ENCODE peak calls at places on chromosomes 4 and X, in eight cellular contexts. One of them, this sample, is unnamed.

GRCh38 chrX:1212532-1212931 is at the start of gene CRLF2:
- DNase-seq in OCI-LY7: peak
- DNase-seq in hepatocyte: no peak
- DNase-seq in GM23248: peak
- DNase-seq in SK-N-SH: no peak
- DNase-seq in HCT116: peak
- DNase-seq in PC-3: peak
- DNase-seq in GM23338: no peak
- DNase-seq in this sample: no peak

GRCh38 chr4:83074086-83074704 is 39.2 kb downstream of the COPS4 start:
- DNase-seq in OCI-LY7: peak
- DNase-seq in hepatocyte: peak
- DNase-seq in GM23248: peak
- DNase-seq in SK-N-SH: peak
- DNase-seq in HCT116: peak
- DNase-seq in PC-3: peak
- DNase-seq in GM23338: peak
- DNase-seq in this sample: peak

GRCh38 chrX:552496-552895 is 78.1 kb upstream of the SHOX start:
- DNase-seq in OCI-LY7: no peak
- DNase-seq in hepatocyte: no peak
- DNase-seq in GM23248: no peak
- DNase-seq in SK-N-SH: no peak
- DNase-seq in HCT116: no peak
- DNase-seq in PC-3: no peak
- DNase-seq in GM23338: no peak
- DNase-seq in this sample: no peak

GRCh38 chr4:95105112-95105511 is 347.4 kb downstream of the BMPR1B start:
- DNase-seq in OCI-LY7: no peak
- DNase-seq in hepatocyte: no peak
- DNase-seq in GM23248: no peak
- DNase-seq in SK-N-SH: no peak
- DNase-seq in HCT116: no peak
- DNase-seq in PC-3: no peak
- DNase-seq in GM23338: no peak
- DNase-seq in this sample: no peak

GRCh38 chrX:1323315-1323714 is 13.3 kb upstream of the IL3RA start:
- DNase-seq in OCI-LY7: peak
- DNase-seq in hepatocyte: peak
- DNase-seq in GM23248: peak
- DNase-seq in SK-N-SH: peak
- DNase-seq in HCT116: peak
- DNase-seq in PC-3: peak
- DNase-seq in GM23338: peak
- DNase-seq in this sample: peak

GRCh38 chr4:108155373-108155772 is 13.4 kb downstream of the LEF1 start:
- DNase-seq in OCI-LY7: no peak
- DNase-seq in hepatocyte: peak
- DNase-seq in GM23248: no peak
- DNase-seq in SK-N-SH: no peak
- DNase-seq in HCT116: no peak
- DNase-seq in PC-3: no peak
- DNase-seq in GM23338: peak
- DNase-seq in this sample: peak

GRCh38 chrX:132474522-132474921 is 14.3 kb downstream of the MBNL3 start:
- DNase-seq in OCI-LY7: no peak
- DNase-seq in hepatocyte: no peak
- DNase-seq in GM23248: peak
- DNase-seq in SK-N-SH: no peak
- DNase-seq in HCT116: no peak
- DNase-seq in PC-3: no peak
- DNase-seq in GM23338: no peak
- DNase-seq in this sample: no peak

GRCh38 chrX:21153503-21153902 is 220.7 kb upstream of the CNKSR2 start:
- DNase-seq in OCI-LY7: no peak
- DNase-seq in hepatocyte: peak
- DNase-seq in GM23248: peak
- DNase-seq in SK-N-SH: no peak
- DNase-seq in HCT116: no peak
- DNase-seq in PC-3: no peak
- DNase-seq in GM23338: no peak
- DNase-seq in this sample: no peak

GRCh38 chrX:15576019-15576418 is 24.7 kb downstream of the ACE2 start:
- DNase-seq in OCI-LY7: no peak
- DNase-seq in hepatocyte: peak
- DNase-seq in GM23248: no peak
- DNase-seq in SK-N-SH: no peak
- DNase-seq in HCT116: no peak
- DNase-seq in PC-3: peak
- DNase-seq in GM23338: no peak
- DNase-seq in this sample: peak

GRCh38 chr4:41148292-41148691 is 66.0 kb downstream of the APBB2 start:
- DNase-seq in OCI-LY7: no peak
- DNase-seq in hepatocyte: no peak
- DNase-seq in GM23248: peak
- DNase-seq in SK-N-SH: no peak
- DNase-seq in HCT116: no peak
- DNase-seq in PC-3: no peak
- DNase-seq in GM23338: no peak
- DNase-seq in this sample: no peak

GRCh38 chrX:40171513-40172168 is 73.9 kb upstream of the BCOR start:
- DNase-seq in OCI-LY7: peak
- DNase-seq in hepatocyte: peak
- DNase-seq in GM23248: peak
- DNase-seq in SK-N-SH: no peak
- DNase-seq in HCT116: no peak
- DNase-seq in PC-3: peak
- DNase-seq in GM23338: no peak
- DNase-seq in this sample: peak

GRCh38 chrX:125203737-125204578 is 115.7 kb upstream of the TEX13C start:
- DNase-seq in OCI-LY7: no peak
- DNase-seq in hepatocyte: peak
- DNase-seq in GM23248: peak
- DNase-seq in SK-N-SH: peak
- DNase-seq in HCT116: no peak
- DNase-seq in PC-3: peak
- DNase-seq in GM23338: peak
- DNase-seq in this sample: peak

GRCh38 chrX:29662759-29663503 is 552.4 kb upstream of the MAGEB2 start:
- DNase-seq in OCI-LY7: no peak
- DNase-seq in hepatocyte: peak
- DNase-seq in GM23248: peak
- DNase-seq in SK-N-SH: no peak
- DNase-seq in HCT116: no peak
- DNase-seq in PC-3: peak
- DNase-seq in GM23338: no peak
- DNase-seq in this sample: no peak

GRCh38 chr4:41731569-41731968 is 17.0 kb downstream of the PHOX2B start:
- DNase-seq in OCI-LY7: no peak
- DNase-seq in hepatocyte: no peak
- DNase-seq in GM23248: no peak
- DNase-seq in SK-N-SH: no peak
- DNase-seq in HCT116: no peak
- DNase-seq in PC-3: no peak
- DNase-seq in GM23338: no peak
- DNase-seq in this sample: no peak

GRCh38 chrX:126300401-126300800 is 134.3 kb upstream of the DCAF12L2 start:
- DNase-seq in OCI-LY7: no peak
- DNase-seq in hepatocyte: no peak
- DNase-seq in GM23248: no peak
- DNase-seq in SK-N-SH: no peak
- DNase-seq in HCT116: no peak
- DNase-seq in PC-3: no peak
- DNase-seq in GM23338: no peak
- DNase-seq in this sample: no peak

DNA sequence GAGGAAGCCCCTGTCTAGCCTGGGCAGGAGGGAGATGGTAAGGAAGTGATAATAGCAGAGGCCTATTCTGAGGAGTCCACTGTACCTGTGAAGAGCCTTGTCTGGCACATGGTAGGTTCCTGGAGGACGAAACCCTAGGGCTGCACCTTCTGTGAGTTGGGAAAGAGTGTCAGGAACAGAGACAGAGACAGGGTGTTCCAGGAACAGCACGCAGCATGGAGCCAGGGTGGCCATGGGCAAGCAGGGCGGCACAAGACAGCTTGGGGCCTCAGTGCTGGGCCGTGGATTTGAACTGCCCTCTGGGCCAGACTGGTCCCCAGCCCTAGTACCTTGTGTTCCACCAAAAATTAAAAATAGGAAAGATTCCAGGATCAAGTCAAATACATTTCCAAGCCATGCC is 272.5 kb downstream of the EVC2 start:
- DNase-seq in OCI-LY7: no peak
- DNase-seq in hepatocyte: no peak
- DNase-seq in GM23248: no peak
- DNase-seq in SK-N-SH: no peak
- DNase-seq in HCT116: no peak
- DNase-seq in PC-3: no peak
- DNase-seq in GM23338: no peak
- DNase-seq in this sample: no peak
- TF ChIP-seq EZH2phosphoT487 in OCI-LY7: no peak
- TF ChIP-seq EZH2phosphoT487 in hepatocyte: no peak
- TF ChIP-seq EZH2phosphoT487 in GM23248: no peak
- TF ChIP-seq EZH2phosphoT487 in SK-N-SH: no peak
- TF ChIP-seq EZH2phosphoT487 in HCT116: no peak
- TF ChIP-seq EZH2phosphoT487 in PC-3: no peak
- TF ChIP-seq EZH2phosphoT487 in GM23338: no peak
- TF ChIP-seq EZH2phosphoT487 in this sample: no peak

GRCh38 chrX:110182362-110182761 is 135.5 kb downstream of the AMMECR1 start:
- DNase-seq in OCI-LY7: no peak
- DNase-seq in hepatocyte: no peak
- DNase-seq in GM23248: peak
- DNase-seq in SK-N-SH: no peak
- DNase-seq in HCT116: no peak
- DNase-seq in PC-3: peak
- DNase-seq in GM23338: no peak
- DNase-seq in this sample: no peak
- TF ChIP-seq EZH2phosphoT487 in OCI-LY7: no peak
- TF ChIP-seq EZH2phosphoT487 in hepatocyte: no peak
- TF ChIP-seq EZH2phosphoT487 in GM23248: no peak
- TF ChIP-seq EZH2phosphoT487 in SK-N-SH: no peak
- TF ChIP-seq EZH2phosphoT487 in HCT116: no peak
- TF ChIP-seq EZH2phosphoT487 in PC-3: no peak
- TF ChIP-seq EZH2phosphoT487 in GM23338: no peak
- TF ChIP-seq EZH2phosphoT487 in this sample: no peak

GRCh38 chrX:17020371-17020770 is 73.9 kb downstream of the REPS2 start:
- DNase-seq in OCI-LY7: no peak
- DNase-seq in hepatocyte: no peak
- DNase-seq in GM23248: no peak
- DNase-seq in SK-N-SH: no peak
- DNase-seq in HCT116: no peak
- DNase-seq in PC-3: no peak
- DNase-seq in GM23338: no peak
- DNase-seq in this sample: no peak

GRCh38 chrX:17023670-17024069 is 77.2 kb downstream of the REPS2 start:
- DNase-seq in OCI-LY7: no peak
- DNase-seq in hepatocyte: no peak
- DNase-seq in GM23248: no peak
- DNase-seq in SK-N-SH: no peak
- DNase-seq in HCT116: no peak
- DNase-seq in PC-3: no peak
- DNase-seq in GM23338: no peak
- DNase-seq in this sample: no peak

GRCh38 chrX:17024896-17025295 is 78.4 kb downstream of the REPS2 start:
- DNase-seq in OCI-LY7: peak
- DNase-seq in hepatocyte: peak
- DNase-seq in GM23248: no peak
- DNase-seq in SK-N-SH: peak
- DNase-seq in HCT116: no peak
- DNase-seq in PC-3: no peak
- DNase-seq in GM23338: peak
- DNase-seq in this sample: no peak

GRCh38 chrX:17020828-17021821 is 74.7 kb downstream of the REPS2 start:
- DNase-seq in OCI-LY7: no peak
- DNase-seq in hepatocyte: no peak
- DNase-seq in GM23248: peak
- DNase-seq in SK-N-SH: no peak
- DNase-seq in HCT116: no peak
- DNase-seq in PC-3: no peak
- DNase-seq in GM23338: no peak
- DNase-seq in this sample: no peak

DNA sequence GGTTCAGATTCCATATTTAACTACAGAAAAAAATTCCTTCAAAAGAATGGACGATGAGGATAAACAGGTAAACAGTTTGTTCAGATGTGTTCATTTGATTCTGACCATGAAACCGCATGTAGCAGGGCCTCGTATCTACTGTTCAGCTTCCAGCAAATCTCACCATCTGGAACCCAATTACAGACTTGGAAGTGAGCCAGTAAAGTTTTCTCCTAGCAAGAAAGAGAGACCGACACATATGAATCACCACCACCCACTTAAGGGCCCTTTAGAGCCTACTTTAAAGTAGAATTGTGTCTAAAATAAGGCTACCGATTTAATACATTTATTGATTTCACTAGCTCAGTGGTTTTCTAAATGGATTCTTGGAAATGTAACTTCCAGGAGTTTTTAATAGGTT is 75.7 kb downstream of the REPS2 start:
- DNase-seq in OCI-LY7: no peak
- DNase-seq in hepatocyte: peak
- DNase-seq in GM23248: peak
- DNase-seq in SK-N-SH: no peak
- DNase-seq in HCT116: no peak
- DNase-seq in PC-3: no peak
- DNase-seq in GM23338: no peak
- DNase-seq in this sample: no peak
- TF ChIP-seq EZH2phosphoT487 in OCI-LY7: no peak
- TF ChIP-seq EZH2phosphoT487 in hepatocyte: no peak
- TF ChIP-seq EZH2phosphoT487 in GM23248: no peak
- TF ChIP-seq EZH2phosphoT487 in SK-N-SH: no peak
- TF ChIP-seq EZH2phosphoT487 in HCT116: no peak
- TF ChIP-seq EZH2phosphoT487 in PC-3: no peak
- TF ChIP-seq EZH2phosphoT487 in GM23338: no peak
- TF ChIP-seq EZH2phosphoT487 in this sample: no peak

GRCh38 chr4:143337600-143338287 is 1.1 kb downstream of the GAB1 start:
- DNase-seq in OCI-LY7: peak
- DNase-seq in hepatocyte: peak
- DNase-seq in GM23248: peak
- DNase-seq in SK-N-SH: peak
- DNase-seq in HCT116: no peak
- DNase-seq in PC-3: peak
- DNase-seq in GM23338: peak
- DNase-seq in this sample: peak

GRCh38 chr4:143335979-143336827 is 473 bp upstream of the GAB1 start:
- DNase-seq in OCI-LY7: peak
- DNase-seq in hepatocyte: peak
- DNase-seq in GM23248: peak
- DNase-seq in SK-N-SH: peak
- DNase-seq in HCT116: no peak
- DNase-seq in PC-3: peak
- DNase-seq in GM23338: peak
- DNase-seq in this sample: peak

GRCh38 chr4:143339497-143339896 is 2.8 kb downstream of the GAB1 start:
- DNase-seq in OCI-LY7: no peak
- DNase-seq in hepatocyte: no peak
- DNase-seq in GM23248: no peak
- DNase-seq in SK-N-SH: no peak
- DNase-seq in HCT116: no peak
- DNase-seq in PC-3: no peak
- DNase-seq in GM23338: no peak
- DNase-seq in this sample: no peak

GRCh38 chr4:143338313-143338712 is 1.6 kb downstream of the GAB1 start:
- DNase-seq in OCI-LY7: no peak
- DNase-seq in hepatocyte: no peak
- DNase-seq in GM23248: peak
- DNase-seq in SK-N-SH: no peak
- DNase-seq in HCT116: no peak
- DNase-seq in PC-3: peak
- DNase-seq in GM23338: no peak
- DNase-seq in this sample: no peak

GRCh38 chr4:143336828-143337599 is at the start of gene GAB1:
- DNase-seq in OCI-LY7: peak
- DNase-seq in hepatocyte: peak
- DNase-seq in GM23248: peak
- DNase-seq in SK-N-SH: peak
- DNase-seq in HCT116: no peak
- DNase-seq in PC-3: peak
- DNase-seq in GM23338: peak
- DNase-seq in this sample: peak
- TF ChIP-seq EZH2phosphoT487 in OCI-LY7: no peak
- TF ChIP-seq EZH2phosphoT487 in hepatocyte: no peak
- TF ChIP-seq EZH2phosphoT487 in GM23248: no peak
- TF ChIP-seq EZH2phosphoT487 in SK-N-SH: no peak
- TF ChIP-seq EZH2phosphoT487 in HCT116: no peak
- TF ChIP-seq EZH2phosphoT487 in PC-3: no peak
- TF ChIP-seq EZH2phosphoT487 in GM23338: no peak
- TF ChIP-seq EZH2phosphoT487 in this sample: no peak

This sample was measured in neural progenitor cell.